ENCODE peak calls at places on chromosome 21, in six cellular contexts. One of them, this sample, is unnamed.

GRCh38 chr21:32520885-32521735 is 64.2 kb downstream of the TCP10L start:
- ATAC-seq in K562: peak
- ATAC-seq in upper lobe of left lung: peak
- ATAC-seq in GM12878: no peak
- ATAC-seq in HepG2: no peak
- ATAC-seq in A549: peak
- ATAC-seq in this sample: peak

GRCh38 chr21:46000731-46001641 is 19.4 kb downstream of the COL6A1 start:
- ATAC-seq in K562: peak
- ATAC-seq in upper lobe of left lung: no peak
- ATAC-seq in GM12878: no peak
- ATAC-seq in HepG2: no peak
- ATAC-seq in A549: no peak
- ATAC-seq in this sample: peak

GRCh38 chr21:39715804-39716397 is 29.1 kb upstream of the IGSF5 start:
- ATAC-seq in K562: peak
- ATAC-seq in upper lobe of left lung: no peak
- ATAC-seq in GM12878: no peak
- ATAC-seq in HepG2: peak
- ATAC-seq in A549: peak
- ATAC-seq in this sample: no peak

GRCh38 chr21:29938968-29939858 is 583 bp downstream of the GRIK1 start:
- ATAC-seq in K562: peak
- ATAC-seq in upper lobe of left lung: peak
- ATAC-seq in GM12878: no peak
- ATAC-seq in HepG2: no peak
- ATAC-seq in A549: no peak
- ATAC-seq in this sample: peak

GRCh38 chr21:17185685-17186084 is 327.2 kb upstream of the CXADR start:
- ATAC-seq in K562: no peak
- ATAC-seq in upper lobe of left lung: no peak
- ATAC-seq in GM12878: no peak
- ATAC-seq in HepG2: no peak
- ATAC-seq in A549: no peak
- ATAC-seq in this sample: no peak

GRCh38 chr21:17539743-17540341 is 27.0 kb downstream of the CXADR start:
- ATAC-seq in K562: no peak
- ATAC-seq in upper lobe of left lung: no peak
- ATAC-seq in GM12878: no peak
- ATAC-seq in HepG2: no peak
- ATAC-seq in A549: no peak
- ATAC-seq in this sample: no peak

GRCh38 chr21:29487154-29487553 is 188.4 kb downstream of the BACH1 start:
- ATAC-seq in K562: no peak
- ATAC-seq in upper lobe of left lung: no peak
- ATAC-seq in GM12878: no peak
- ATAC-seq in HepG2: no peak
- ATAC-seq in A549: no peak
- ATAC-seq in this sample: no peak

GRCh38 chr21:17435565-17436543 is 77.0 kb upstream of the CXADR start:
- ATAC-seq in K562: no peak
- ATAC-seq in upper lobe of left lung: no peak
- ATAC-seq in GM12878: no peak
- ATAC-seq in HepG2: no peak
- ATAC-seq in A549: no peak
- ATAC-seq in this sample: no peak

GRCh38 chr21:45322231-45322959 is 34.7 kb upstream of the POFUT2 start:
- ATAC-seq in K562: no peak
- ATAC-seq in upper lobe of left lung: no peak
- ATAC-seq in GM12878: no peak
- ATAC-seq in HepG2: no peak
- ATAC-seq in A549: no peak
- ATAC-seq in this sample: no peak

GRCh38 chr21:25983745-25984144 is 186.8 kb downstream of the APP start:
- ATAC-seq in K562: no peak
- ATAC-seq in upper lobe of left lung: no peak
- ATAC-seq in GM12878: no peak
- ATAC-seq in HepG2: no peak
- ATAC-seq in A549: no peak
- ATAC-seq in this sample: peak

GRCh38 chr21:32022141-32022540 is 149.3 kb downstream of the HUNK start:
- ATAC-seq in K562: no peak
- ATAC-seq in upper lobe of left lung: no peak
- ATAC-seq in GM12878: no peak
- ATAC-seq in HepG2: no peak
- ATAC-seq in A549: no peak
- ATAC-seq in this sample: no peak

GRCh38 chr21:23524685-23525084 is 2082.6 kb downstream of the MRPL39 start:
- ATAC-seq in K562: no peak
- ATAC-seq in upper lobe of left lung: no peak
- ATAC-seq in GM12878: no peak
- ATAC-seq in HepG2: no peak
- ATAC-seq in A549: no peak
- ATAC-seq in this sample: no peak

GRCh38 chr21:33542640-33543504 is at the start of gene SON:
- ATAC-seq in K562: peak
- ATAC-seq in upper lobe of left lung: peak
- ATAC-seq in GM12878: peak
- ATAC-seq in HepG2: peak
- ATAC-seq in A549: peak
- ATAC-seq in this sample: peak
- TF ChIP-seq CTCF in K562: no peak
- TF ChIP-seq CTCF in upper lobe of left lung: no peak
- TF ChIP-seq CTCF in GM12878: no peak
- TF ChIP-seq CTCF in HepG2: no peak
- TF ChIP-seq CTCF in A549: no peak
- TF ChIP-seq CTCF in this sample: no peak

GRCh38 chr21:33915368-33916199 is at the start of gene ATP5PO:
- ATAC-seq in K562: peak
- ATAC-seq in upper lobe of left lung: peak
- ATAC-seq in GM12878: peak
- ATAC-seq in HepG2: peak
- ATAC-seq in A549: peak
- ATAC-seq in this sample: peak
- TF ChIP-seq EP300 in K562: no peak
- TF ChIP-seq EP300 in upper lobe of left lung: no peak
- TF ChIP-seq EP300 in GM12878: no peak
- TF ChIP-seq EP300 in HepG2: no peak
- TF ChIP-seq EP300 in A549: no peak
- TF ChIP-seq EP300 in this sample: no peak

GRCh38 chr21:44303490-44303981 is 3.7 kb downstream of the PFKL start:
- ATAC-seq in K562: no peak
- ATAC-seq in upper lobe of left lung: no peak
- ATAC-seq in GM12878: no peak
- ATAC-seq in HepG2: peak
- ATAC-seq in A549: no peak
- ATAC-seq in this sample: no peak
- TF ChIP-seq POLR2A in K562: no peak
- TF ChIP-seq POLR2A in upper lobe of left lung: no peak
- TF ChIP-seq POLR2A in GM12878: no peak
- TF ChIP-seq POLR2A in HepG2: peak
- TF ChIP-seq POLR2A in A549: no peak
- TF ChIP-seq POLR2A in this sample: no peak

DNA sequence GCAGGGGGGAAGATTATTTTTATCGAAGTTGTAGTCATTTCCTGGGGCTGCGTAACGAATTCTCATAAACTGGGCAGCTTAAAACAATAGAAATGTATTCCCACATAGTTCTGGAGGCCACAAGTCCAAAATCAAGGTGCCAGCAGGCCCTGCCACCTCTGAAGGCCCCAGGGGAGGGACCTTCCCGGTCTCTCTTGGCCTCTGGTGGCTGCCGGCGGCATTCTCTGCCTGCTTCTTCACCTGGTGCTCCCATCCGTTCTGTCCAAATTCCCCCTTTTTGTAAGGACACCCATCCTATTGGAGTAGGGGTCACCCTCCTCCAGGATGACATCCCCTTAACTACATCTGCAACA is 92.8 kb downstream of the PDE9A start:
- ATAC-seq in K562: no peak
- ATAC-seq in upper lobe of left lung: no peak
- ATAC-seq in GM12878: no peak
- ATAC-seq in HepG2: no peak
- ATAC-seq in A549: no peak
- ATAC-seq in this sample: no peak
- TF ChIP-seq CTCF in K562: no peak
- TF ChIP-seq CTCF in upper lobe of left lung: no peak
- TF ChIP-seq CTCF in GM12878: no peak
- TF ChIP-seq CTCF in HepG2: no peak
- TF ChIP-seq CTCF in A549: no peak
- TF ChIP-seq CTCF in this sample: no peak

GRCh38 chr21:41491412-41491811 is 16.5 kb downstream of the TMPRSS2 start:
- ATAC-seq in K562: no peak
- ATAC-seq in upper lobe of left lung: no peak
- ATAC-seq in GM12878: no peak
- ATAC-seq in HepG2: no peak
- ATAC-seq in A549: no peak
- ATAC-seq in this sample: no peak
- TF ChIP-seq EP300 in K562: no peak
- TF ChIP-seq EP300 in upper lobe of left lung: no peak
- TF ChIP-seq EP300 in GM12878: no peak
- TF ChIP-seq EP300 in HepG2: no peak
- TF ChIP-seq EP300 in A549: no peak
- TF ChIP-seq EP300 in this sample: no peak